ENCODE peak calls at places on chromosomes 1 and 21, in ten cellular contexts. One of them, this sample, is unnamed.

GRCh38 chr21:45572783-45573451 is 30.7 kb upstream of the SLC19A1 start:
- DNase-seq in aorta: peak
- DNase-seq in left ventricle myocardium inferior: no peak
- DNase-seq in GM06990: no peak
- DNase-seq in AG04450: no peak
- DNase-seq in small intestine: no peak
- DNase-seq in K562: no peak
- DNase-seq in fibroblast of the aortic adventitia: no peak
- DNase-seq in PC-9: no peak
- DNase-seq in Jurkat, Clone E6-1: no peak
- DNase-seq in this sample: no peak

GRCh38 chr1:231165371-231165770 is 3.5 kb downstream of the TRIM67 start:
- DNase-seq in aorta: no peak
- DNase-seq in left ventricle myocardium inferior: no peak
- DNase-seq in GM06990: no peak
- DNase-seq in AG04450: no peak
- DNase-seq in small intestine: no peak
- DNase-seq in K562: no peak
- DNase-seq in fibroblast of the aortic adventitia: no peak
- DNase-seq in PC-9: no peak
- DNase-seq in Jurkat, Clone E6-1: no peak
- DNase-seq in this sample: peak

GRCh38 chr1:65002156-65002507 is 35.8 kb upstream of the JAK1 start:
- DNase-seq in aorta: no peak
- DNase-seq in left ventricle myocardium inferior: no peak
- DNase-seq in GM06990: peak
- DNase-seq in AG04450: no peak
- DNase-seq in small intestine: no peak
- DNase-seq in K562: no peak
- DNase-seq in fibroblast of the aortic adventitia: no peak
- DNase-seq in PC-9: no peak
- DNase-seq in Jurkat, Clone E6-1: no peak
- DNase-seq in this sample: no peak

GRCh38 chr1:244150071-244150470 is 99.0 kb downstream of the ZBTB18 start:
- DNase-seq in aorta: no peak
- DNase-seq in left ventricle myocardium inferior: no peak
- DNase-seq in GM06990: no peak
- DNase-seq in AG04450: no peak
- DNase-seq in small intestine: no peak
- DNase-seq in K562: no peak
- DNase-seq in fibroblast of the aortic adventitia: no peak
- DNase-seq in PC-9: no peak
- DNase-seq in Jurkat, Clone E6-1: no peak
- DNase-seq in this sample: peak

GRCh38 chr1:225476538-225476988 is 48.7 kb upstream of the LBR start:
- DNase-seq in aorta: peak
- DNase-seq in left ventricle myocardium inferior: no peak
- DNase-seq in GM06990: no peak
- DNase-seq in AG04450: no peak
- DNase-seq in small intestine: no peak
- DNase-seq in K562: no peak
- DNase-seq in fibroblast of the aortic adventitia: peak
- DNase-seq in PC-9: no peak
- DNase-seq in Jurkat, Clone E6-1: peak
- DNase-seq in this sample: no peak

GRCh38 chr1:27343639-27344025 is 1.8 kb downstream of the SYTL1 start:
- DNase-seq in aorta: no peak
- DNase-seq in left ventricle myocardium inferior: no peak
- DNase-seq in GM06990: no peak
- DNase-seq in AG04450: no peak
- DNase-seq in small intestine: no peak
- DNase-seq in K562: no peak
- DNase-seq in fibroblast of the aortic adventitia: no peak
- DNase-seq in PC-9: no peak
- DNase-seq in Jurkat, Clone E6-1: no peak
- DNase-seq in this sample: no peak

GRCh38 chr21:38913120-38913975 is 107.6 kb downstream of the ETS2 start:
- DNase-seq in aorta: peak
- DNase-seq in left ventricle myocardium inferior: peak
- DNase-seq in GM06990: peak
- DNase-seq in AG04450: peak
- DNase-seq in small intestine: peak
- DNase-seq in K562: peak
- DNase-seq in fibroblast of the aortic adventitia: peak
- DNase-seq in PC-9: peak
- DNase-seq in Jurkat, Clone E6-1: no peak
- DNase-seq in this sample: peak

GRCh38 chr1:219323426-219323825 is 149.7 kb downstream of the LYPLAL1 start:
- DNase-seq in aorta: no peak
- DNase-seq in left ventricle myocardium inferior: no peak
- DNase-seq in GM06990: no peak
- DNase-seq in AG04450: no peak
- DNase-seq in small intestine: no peak
- DNase-seq in K562: no peak
- DNase-seq in fibroblast of the aortic adventitia: no peak
- DNase-seq in PC-9: no peak
- DNase-seq in Jurkat, Clone E6-1: no peak
- DNase-seq in this sample: peak

GRCh38 chr1:10173582-10173981 is 36.8 kb upstream of the KIF1B start:
- DNase-seq in aorta: no peak
- DNase-seq in left ventricle myocardium inferior: no peak
- DNase-seq in GM06990: peak
- DNase-seq in AG04450: no peak
- DNase-seq in small intestine: no peak
- DNase-seq in K562: no peak
- DNase-seq in fibroblast of the aortic adventitia: no peak
- DNase-seq in PC-9: no peak
- DNase-seq in Jurkat, Clone E6-1: no peak
- DNase-seq in this sample: no peak

GRCh38 chr1:10168912-10169514 is 41.4 kb upstream of the KIF1B start:
- DNase-seq in aorta: no peak
- DNase-seq in left ventricle myocardium inferior: no peak
- DNase-seq in GM06990: no peak
- DNase-seq in AG04450: no peak
- DNase-seq in small intestine: no peak
- DNase-seq in K562: no peak
- DNase-seq in fibroblast of the aortic adventitia: no peak
- DNase-seq in PC-9: no peak
- DNase-seq in Jurkat, Clone E6-1: no peak
- DNase-seq in this sample: no peak

GRCh38 chr1:10170362-10170665 is 40.1 kb upstream of the KIF1B start:
- DNase-seq in aorta: no peak
- DNase-seq in left ventricle myocardium inferior: no peak
- DNase-seq in GM06990: peak
- DNase-seq in AG04450: no peak
- DNase-seq in small intestine: no peak
- DNase-seq in K562: no peak
- DNase-seq in fibroblast of the aortic adventitia: no peak
- DNase-seq in PC-9: no peak
- DNase-seq in Jurkat, Clone E6-1: peak
- DNase-seq in this sample: no peak

GRCh38 chr1:10171105-10171767 is 39.1 kb upstream of the KIF1B start:
- DNase-seq in aorta: no peak
- DNase-seq in left ventricle myocardium inferior: no peak
- DNase-seq in GM06990: no peak
- DNase-seq in AG04450: no peak
- DNase-seq in small intestine: no peak
- DNase-seq in K562: no peak
- DNase-seq in fibroblast of the aortic adventitia: no peak
- DNase-seq in PC-9: no peak
- DNase-seq in Jurkat, Clone E6-1: no peak
- DNase-seq in this sample: no peak

GRCh38 chr1:10171995-10172669 is 38.2 kb upstream of the KIF1B start:
- DNase-seq in aorta: no peak
- DNase-seq in left ventricle myocardium inferior: no peak
- DNase-seq in GM06990: no peak
- DNase-seq in AG04450: no peak
- DNase-seq in small intestine: no peak
- DNase-seq in K562: no peak
- DNase-seq in fibroblast of the aortic adventitia: no peak
- DNase-seq in PC-9: no peak
- DNase-seq in Jurkat, Clone E6-1: no peak
- DNase-seq in this sample: no peak
- H3K4me3 ChIP-seq in aorta: no peak
- H3K4me3 ChIP-seq in left ventricle myocardium inferior: no peak
- H3K4me3 ChIP-seq in GM06990: no peak
- H3K4me3 ChIP-seq in AG04450: no peak
- H3K4me3 ChIP-seq in small intestine: no peak
- H3K4me3 ChIP-seq in K562: no peak
- H3K4me3 ChIP-seq in fibroblast of the aortic adventitia: no peak
- H3K4me3 ChIP-seq in PC-9: no peak
- H3K4me3 ChIP-seq in Jurkat, Clone E6-1: no peak
- H3K4me3 ChIP-seq in this sample: no peak

GRCh38 chr1:214842856-214843255 is 239.7 kb upstream of the KCNK2 start:
- DNase-seq in aorta: no peak
- DNase-seq in left ventricle myocardium inferior: no peak
- DNase-seq in GM06990: no peak
- DNase-seq in AG04450: no peak
- DNase-seq in small intestine: no peak
- DNase-seq in K562: no peak
- DNase-seq in fibroblast of the aortic adventitia: peak
- DNase-seq in PC-9: no peak
- DNase-seq in Jurkat, Clone E6-1: no peak
- DNase-seq in this sample: peak

GRCh38 chr1:214838351-214838750 is 235.4 kb downstream of the CENPF start:
- DNase-seq in aorta: no peak
- DNase-seq in left ventricle myocardium inferior: no peak
- DNase-seq in GM06990: no peak
- DNase-seq in AG04450: no peak
- DNase-seq in small intestine: no peak
- DNase-seq in K562: no peak
- DNase-seq in fibroblast of the aortic adventitia: peak
- DNase-seq in PC-9: no peak
- DNase-seq in Jurkat, Clone E6-1: no peak
- DNase-seq in this sample: peak

GRCh38 chr1:214843281-214843680 is 239.3 kb upstream of the KCNK2 start:
- DNase-seq in aorta: no peak
- DNase-seq in left ventricle myocardium inferior: no peak
- DNase-seq in GM06990: no peak
- DNase-seq in AG04450: no peak
- DNase-seq in small intestine: no peak
- DNase-seq in K562: no peak
- DNase-seq in fibroblast of the aortic adventitia: peak
- DNase-seq in PC-9: no peak
- DNase-seq in Jurkat, Clone E6-1: no peak
- DNase-seq in this sample: peak

GRCh38 chr1:214844319-214844718 is 238.2 kb upstream of the KCNK2 start:
- DNase-seq in aorta: no peak
- DNase-seq in left ventricle myocardium inferior: no peak
- DNase-seq in GM06990: no peak
- DNase-seq in AG04450: no peak
- DNase-seq in small intestine: no peak
- DNase-seq in K562: no peak
- DNase-seq in fibroblast of the aortic adventitia: no peak
- DNase-seq in PC-9: no peak
- DNase-seq in Jurkat, Clone E6-1: no peak
- DNase-seq in this sample: no peak

GRCh38 chr1:214840366-214840765 is 237.4 kb downstream of the CENPF start:
- DNase-seq in aorta: no peak
- DNase-seq in left ventricle myocardium inferior: no peak
- DNase-seq in GM06990: no peak
- DNase-seq in AG04450: no peak
- DNase-seq in small intestine: no peak
- DNase-seq in K562: no peak
- DNase-seq in fibroblast of the aortic adventitia: peak
- DNase-seq in PC-9: no peak
- DNase-seq in Jurkat, Clone E6-1: no peak
- DNase-seq in this sample: peak
- H3K4me3 ChIP-seq in aorta: no peak
- H3K4me3 ChIP-seq in left ventricle myocardium inferior: no peak
- H3K4me3 ChIP-seq in GM06990: no peak
- H3K4me3 ChIP-seq in AG04450: no peak
- H3K4me3 ChIP-seq in small intestine: no peak
- H3K4me3 ChIP-seq in K562: no peak
- H3K4me3 ChIP-seq in fibroblast of the aortic adventitia: no peak
- H3K4me3 ChIP-seq in PC-9: no peak
- H3K4me3 ChIP-seq in Jurkat, Clone E6-1: no peak
- H3K4me3 ChIP-seq in this sample: no peak

DNA sequence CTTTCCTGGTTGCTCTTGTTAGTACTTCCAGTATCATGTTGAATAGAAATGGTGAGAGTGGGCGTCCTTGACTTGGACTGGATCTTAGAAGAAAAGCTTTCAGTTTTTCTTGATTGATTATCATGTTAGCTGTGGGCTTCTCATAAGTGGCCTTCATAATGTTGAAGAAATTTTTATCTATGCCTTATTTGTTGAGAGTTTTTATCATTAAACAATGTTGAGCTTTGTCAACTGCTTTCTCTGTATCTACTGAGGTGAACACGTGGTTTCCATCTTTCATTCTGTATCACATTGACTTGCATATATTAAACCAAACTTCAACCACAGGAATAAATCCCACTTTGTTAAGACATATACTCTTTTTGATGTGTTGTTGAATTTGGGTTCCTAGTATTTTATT is 29.4 kb downstream of the PRKAB2 start:
- DNase-seq in aorta: no peak
- DNase-seq in left ventricle myocardium inferior: no peak
- DNase-seq in GM06990: no peak
- DNase-seq in AG04450: no peak
- DNase-seq in small intestine: no peak
- DNase-seq in K562: no peak
- DNase-seq in fibroblast of the aortic adventitia: no peak
- DNase-seq in PC-9: no peak
- DNase-seq in Jurkat, Clone E6-1: no peak
- DNase-seq in this sample: no peak
- H3K4me3 ChIP-seq in aorta: no peak
- H3K4me3 ChIP-seq in left ventricle myocardium inferior: no peak
- H3K4me3 ChIP-seq in GM06990: no peak
- H3K4me3 ChIP-seq in AG04450: no peak
- H3K4me3 ChIP-seq in small intestine: no peak
- H3K4me3 ChIP-seq in K562: no peak
- H3K4me3 ChIP-seq in fibroblast of the aortic adventitia: no peak
- H3K4me3 ChIP-seq in PC-9: no peak
- H3K4me3 ChIP-seq in Jurkat, Clone E6-1: no peak
- H3K4me3 ChIP-seq in this sample: no peak

GRCh38 chr1:30378023-30378596 is 345.3 kb downstream of the MATN1 start:
- DNase-seq in aorta: no peak
- DNase-seq in left ventricle myocardium inferior: no peak
- DNase-seq in GM06990: no peak
- DNase-seq in AG04450: no peak
- DNase-seq in small intestine: no peak
- DNase-seq in K562: no peak
- DNase-seq in fibroblast of the aortic adventitia: no peak
- DNase-seq in PC-9: no peak
- DNase-seq in Jurkat, Clone E6-1: no peak
- DNase-seq in this sample: no peak

GRCh38 chr1:30380625-30380984 is 342.8 kb downstream of the MATN1 start:
- DNase-seq in aorta: no peak
- DNase-seq in left ventricle myocardium inferior: no peak
- DNase-seq in GM06990: no peak
- DNase-seq in AG04450: no peak
- DNase-seq in small intestine: no peak
- DNase-seq in K562: no peak
- DNase-seq in fibroblast of the aortic adventitia: no peak
- DNase-seq in PC-9: no peak
- DNase-seq in Jurkat, Clone E6-1: no peak
- DNase-seq in this sample: no peak

GRCh38 chr1:30379684-30380624 is 343.4 kb downstream of the MATN1 start:
- DNase-seq in aorta: no peak
- DNase-seq in left ventricle myocardium inferior: no peak
- DNase-seq in GM06990: peak
- DNase-seq in AG04450: peak
- DNase-seq in small intestine: peak
- DNase-seq in K562: peak
- DNase-seq in fibroblast of the aortic adventitia: peak
- DNase-seq in PC-9: peak
- DNase-seq in Jurkat, Clone E6-1: peak
- DNase-seq in this sample: peak

GRCh38 chr1:30377230-30378022 is 346.0 kb downstream of the MATN1 start:
- DNase-seq in aorta: no peak
- DNase-seq in left ventricle myocardium inferior: no peak
- DNase-seq in GM06990: no peak
- DNase-seq in AG04450: no peak
- DNase-seq in small intestine: no peak
- DNase-seq in K562: no peak
- DNase-seq in fibroblast of the aortic adventitia: no peak
- DNase-seq in PC-9: no peak
- DNase-seq in Jurkat, Clone E6-1: no peak
- DNase-seq in this sample: no peak

GRCh38 chr1:30378991-30379581 is 344.3 kb downstream of the MATN1 start:
- DNase-seq in aorta: no peak
- DNase-seq in left ventricle myocardium inferior: no peak
- DNase-seq in GM06990: no peak
- DNase-seq in AG04450: peak
- DNase-seq in small intestine: no peak
- DNase-seq in K562: no peak
- DNase-seq in fibroblast of the aortic adventitia: peak
- DNase-seq in PC-9: no peak
- DNase-seq in Jurkat, Clone E6-1: peak
- DNase-seq in this sample: peak
- H3K4me3 ChIP-seq in aorta: no peak
- H3K4me3 ChIP-seq in left ventricle myocardium inferior: no peak
- H3K4me3 ChIP-seq in GM06990: no peak
- H3K4me3 ChIP-seq in AG04450: no peak
- H3K4me3 ChIP-seq in small intestine: no peak
- H3K4me3 ChIP-seq in K562: no peak
- H3K4me3 ChIP-seq in fibroblast of the aortic adventitia: no peak
- H3K4me3 ChIP-seq in PC-9: no peak
- H3K4me3 ChIP-seq in Jurkat, Clone E6-1: no peak
- H3K4me3 ChIP-seq in this sample: no peak

This sample was measured in fibroblast of mammary gland.